ENCODE peak calls at places on chromosomes 1 and 21, in four cellular contexts. X is right atrium auricular region, E is pancreas, U is breast epithelium. I is an unnamed sample.
A peak's percentile ranks its signal among the peaks of the same experiment; 100 is the strongest.

GRCh38 chr1:234987415-234988159 is 141.1 kb downstream of the TOMM20 start:
- DNase-seq in X (peak; percentile 95), E (peak; percentile 63), U (peak; percentile 84), I (peak; percentile 68)

GRCh38 chr1:150606743-150607142 is 22.7 kb downstream of the ENSA start:
- DNase-seq in X (no peak), E (no peak), U (no peak), I (no peak)

GRCh38 chr1:101310484-101310883 is 73.7 kb downstream of the S1PR1 start:
- DNase-seq in X (no peak), E (no peak), U (no peak), I (no peak)

GRCh38 chr1:204203206-204203767 is 7.0 kb upstream of the KISS1 start:
- DNase-seq in X (no peak), E (no peak), U (no peak), I (no peak)

GRCh38 chr1:182703539-182703938 is 19.2 kb upstream of the RGS8 start:
- DNase-seq in X (no peak), E (no peak), U (no peak), I (no peak)

GRCh38 chr1:11272842-11273594 is at the start of gene UBIAD1:
- DNase-seq in X (peak; percentile 77), E (peak; percentile 79), U (peak; percentile 83), I (peak; percentile 91)

GRCh38 chr1:215987092-215987855 is 420.2 kb downstream of the KCTD3 start:
- DNase-seq in X (no peak), E (no peak), U (no peak), I (no peak)

GRCh38 chr21:34670220-34670961 is 1.6 kb downstream of the CLIC6 start:
- DNase-seq in X (no peak), E (peak; percentile 13), U (no peak), I (peak; percentile 29)

GRCh38 chr1:235090406-235091069 is 38.1 kb downstream of the TOMM20 start:
- DNase-seq in X (no peak), E (peak; percentile 46), U (no peak), I (no peak)

GRCh38 chr1:64110924-64111777 is 92.3 kb upstream of the UBE2U start:
- DNase-seq in X (no peak), E (no peak), U (no peak), I (no peak)

GRCh38 chr1:87045757-87046422 is 131.5 kb downstream of the HS2ST1 start:
- DNase-seq in X (no peak), E (no peak), U (no peak), I (no peak)

GRCh38 chr1:24203404-24203803 is 16.3 kb upstream of the IFNLR1 start:
- DNase-seq in X (no peak), E (no peak), U (peak; percentile 84), I (peak; percentile 75)

GRCh38 chr1:119885903-119886783 is 10.2 kb downstream of the ADAM30 start:
- DNase-seq in X (no peak), E (peak; percentile 49), U (peak; percentile 67), I (peak; percentile 69)

GRCh38 chr1:47569261-47569660 is 131.4 kb downstream of the FOXD2 start:
- DNase-seq in X (no peak), E (no peak), U (no peak), I (no peak)

GRCh38 chr1:1290238-1290731 is 10.0 kb downstream of the SCNN1D start:
- DNase-seq in X (no peak), E (peak; percentile 56), U (no peak), I (peak; percentile 83)

GRCh38 chr1:9767964-9768668 is 55.6 kb downstream of the CLSTN1 start:
- DNase-seq in X (no peak), E (no peak), U (no peak), I (peak; percentile 32)

GRCh38 chr1:89762431-89762800 is 58.4 kb upstream of the LRRC8D start:
- DNase-seq in X (no peak), E (no peak), U (no peak), I (no peak)

GRCh38 chr1:180623579-180624347 is 8.1 kb upstream of the XPR1 start:
- DNase-seq in X (no peak), E (no peak), U (no peak), I (no peak)

GRCh38 chr1:21620461-21620860 is 48.7 kb downstream of the RAP1GAP start:
- DNase-seq in X (no peak), E (peak; percentile 62), U (no peak), I (no peak)

GRCh38 chr1:87683557-87683956 is 354.9 kb downstream of the LMO4 start:
- DNase-seq in X (no peak), E (no peak), U (no peak), I (no peak)

GRCh38 chr21:17931080-17931479 is 111.9 kb upstream of the C21orf91 start:
- DNase-seq in X (no peak), E (no peak), U (no peak), I (no peak)

GRCh38 chr1:91054780-91055481 is 33.1 kb upstream of the ZNF644 start:
- DNase-seq in X (no peak), E (no peak), U (no peak), I (no peak)

GRCh38 chr1:50976890-50977574 is 7.0 kb downstream of the CDKN2C start:
- DNase-seq in X (no peak), E (no peak), U (no peak), I (no peak)

GRCh38 chr21:36545776-36546511 is 66.0 kb upstream of the CLDN14 start:
- DNase-seq in X (no peak), E (no peak), U (no peak), I (no peak)

GRCh38 chr1:56688522-56689026 is 43.5 kb downstream of the PRKAA2 start:
- DNase-seq in X (no peak), E (no peak), U (no peak), I (no peak)

GRCh38 chr1:199522936-199523335 is 504.6 kb upstream of the NR5A2 start:
- DNase-seq in X (no peak), E (no peak), U (no peak), I (no peak)

GRCh38 chr1:40450491-40451237 is 388 bp downstream of the ZFP69B start:
- DNase-seq in X (no peak), E (no peak), U (no peak), I (peak; percentile 33)

GRCh38 chr1:59635057-59635456 is 179.7 kb upstream of the HOOK1 start:
- DNase-seq in X (no peak), E (no peak), U (no peak), I (no peak)

GRCh38 chr1:213281610-213282316 is 230.7 kb downstream of the RPS6KC1 start:
- DNase-seq in X (no peak), E (no peak), U (no peak), I (no peak)

GRCh38 chr1:43414634-43415223 is 25.0 kb downstream of the SZT2 start:
- DNase-seq in X (no peak), E (peak; percentile 37), U (no peak), I (peak; percentile 66)

GRCh38 chr1:29736582-29737188 is 500.4 kb downstream of the PTPRU start:
- DNase-seq in X (no peak), E (no peak), U (no peak), I (no peak)

GRCh38 chr1:223716302-223716862 is 4.0 kb downstream of the CAPN2 start:
- DNase-seq in X (no peak), E (no peak), U (no peak), I (peak; percentile 43)

DNA sequence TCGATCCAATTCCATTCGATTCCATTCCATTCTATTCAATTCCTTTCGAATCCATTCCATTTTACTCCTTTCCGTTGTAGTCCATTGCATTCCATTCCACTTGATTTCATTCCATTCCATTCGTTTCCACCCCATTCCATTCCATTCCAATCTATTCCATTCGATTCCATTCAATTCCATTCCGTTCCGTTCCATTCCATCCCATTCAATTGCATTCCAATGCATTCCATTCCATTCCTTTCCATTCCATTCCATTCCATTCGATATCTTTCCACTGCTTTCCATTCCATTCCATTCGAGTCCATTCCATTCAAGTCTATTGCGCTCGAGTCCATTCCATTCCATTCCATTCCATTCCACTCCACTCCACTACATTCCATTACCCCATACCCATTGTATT is 2568.7 kb upstream of the TPTE start:
- DNase-seq in X (no peak), E (no peak), U (no peak), I (no peak)
- H3K9me3 ChIP-seq in X (peaks cover 14% of the 10 kb centered on the region), E (no peaks in the 10 kb centered on the region), U (peaks cover 100% of the 10 kb centered on the region), I (peaks cover 72% of the 10 kb centered on the region)

DNA sequence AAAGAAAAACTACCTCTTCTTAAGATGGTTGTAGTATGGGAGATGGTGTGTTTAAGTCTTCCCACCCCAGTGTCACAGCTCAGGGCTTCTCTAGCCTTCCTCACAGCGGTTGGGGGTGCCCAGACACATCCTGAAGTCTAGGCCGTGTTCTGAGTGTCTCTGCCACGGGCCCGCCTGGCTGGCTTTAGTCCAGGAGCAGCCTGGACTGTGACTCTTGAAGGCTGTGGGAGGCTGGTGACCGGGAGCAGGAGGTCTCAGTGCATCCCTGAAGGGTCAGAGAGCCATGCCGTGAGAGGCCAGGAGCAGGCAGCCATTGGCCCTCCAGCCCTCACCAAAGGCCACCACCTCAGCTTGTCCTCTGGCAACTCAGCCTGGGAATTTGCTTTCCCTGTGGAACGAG is 4.5 kb downstream of the EPHX1 start:
- DNase-seq in X (peak; percentile 57), E (no peak), U (no peak), I (no peak)
- H3K4me1 ChIP-seq in X (peaks cover 90% of the 10 kb centered on the region), E (peaks cover 68% of the 10 kb centered on the region), U (peaks cover 25% of the 10 kb centered on the region), I (peaks cover 79% of the 10 kb centered on the region)

GRCh38 chr1:218439541-218440295 is 94.6 kb downstream of the TGFB2 start:
- DNase-seq in X (peak; percentile 61), E (no peak), U (no peak), I (no peak)

GRCh38 chr1:218435528-218435927 is 90.4 kb downstream of the TGFB2 start:
- DNase-seq in X (no peak), E (no peak), U (no peak), I (no peak)

GRCh38 chr1:218436346-218436745 is 91.2 kb downstream of the TGFB2 start:
- DNase-seq in X (no peak), E (no peak), U (no peak), I (no peak)

GRCh38 chr1:218433744-218434143 is 88.6 kb downstream of the TGFB2 start:
- DNase-seq in X (no peak), E (no peak), U (no peak), I (no peak)

GRCh38 chr1:218436997-218437396 is 91.9 kb downstream of the TGFB2 start:
- DNase-seq in X (no peak), E (no peak), U (no peak), I (no peak)
- H3K27ac ChIP-seq in X (no peak overlapping the region), E (no peak overlapping the region), U (no peak overlapping the region), I (no peak overlapping the region)

GRCh38 chr1:34371829-34372532 is 195.3 kb downstream of the C1orf94 start:
- DNase-seq in X (no peak), E (no peak), U (no peak), I (no peak)

GRCh38 chr1:34367954-34368353 is 191.2 kb downstream of the C1orf94 start:
- DNase-seq in X (no peak), E (no peak), U (no peak), I (no peak)

GRCh38 chr1:34366875-34367624 is 190.3 kb downstream of the C1orf94 start:
- DNase-seq in X (no peak), E (no peak), U (no peak), I (no peak)

GRCh38 chr1:34370748-34371147 is 194.0 kb downstream of the C1orf94 start:
- DNase-seq in X (no peak), E (no peak), U (no peak), I (no peak)

GRCh38 chr1:34369701-34370455 is 193.2 kb downstream of the C1orf94 start:
- DNase-seq in X (no peak), E (no peak), U (no peak), I (no peak)
- H3K9me3 ChIP-seq in X (no peaks in the 10 kb centered on the region), E (no peaks in the 10 kb centered on the region), U (peaks cover 6% of the 10 kb centered on the region), I (no peaks in the 10 kb centered on the region)

DNA sequence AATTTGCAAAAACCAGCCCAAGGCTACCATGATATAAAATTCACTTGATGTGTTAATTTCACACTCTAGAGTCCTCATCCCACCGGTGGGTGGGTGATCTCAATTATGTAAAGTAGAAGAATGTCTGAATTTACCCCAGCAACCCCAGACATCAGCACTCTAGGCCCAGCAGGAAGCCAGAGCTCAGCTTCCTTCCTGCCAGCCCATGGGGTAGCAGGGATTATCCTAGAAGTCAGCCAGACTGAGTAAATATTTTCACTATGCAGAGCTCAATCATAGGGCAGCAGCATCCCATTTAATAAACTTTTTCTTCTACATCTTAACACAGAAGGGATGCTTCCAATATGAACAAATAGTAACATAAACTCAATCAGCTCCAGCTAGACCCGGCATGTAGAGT is 71.0 kb downstream of the SIPA1L2 start:
- DNase-seq in X (no peak), E (no peak), U (no peak), I (no peak)
- H3K4me1 ChIP-seq in X (peaks cover 85% of the 10 kb centered on the region), E (no peaks in the 10 kb centered on the region), U (peaks cover 4% of the 10 kb centered on the region), I (peaks cover 37% of the 10 kb centered on the region)